ENCODE peak calls at places on chromosomes 1 and 21, in eight cellular contexts. Z, L, G, Q, I, O, K and A are unnamed samples.

GRCh38 chr1:15243275-15244043 is 3.6 kb upstream of the FHAD1 start:
- DNase-seq in Z (no peak), L (peak; percentile 43), G (no peak), Q (no peak), I (no peak), O (no peak), K (no peak), A (no peak)

GRCh38 chr1:230104395-230105244 is 37.6 kb downstream of the GALNT2 start:
- DNase-seq in Z (peak; percentile 58), L (no peak), G (peak; percentile 41), Q (peak; percentile 57), I (peak; percentile 98), O (peak; percentile 37), K (peak; percentile 93), A (peak; percentile 53)

GRCh38 chr1:212683357-212683722 is 16.3 kb downstream of the BATF3 start:
- DNase-seq in Z (no peak), L (no peak), G (peak; percentile 78), Q (no peak), I (peak; percentile 48), O (peak; percentile 45), K (no peak), A (no peak)

GRCh38 chr1:13749543-13750307 is 49.7 kb downstream of the PRDM2 start:
- DNase-seq in Z (peak; percentile 40), L (peak; percentile 80), G (no peak), Q (no peak), I (peak; percentile 65), O (peak; percentile 62), K (peak; percentile 54), A (peak; percentile 76)

GRCh38 chr1:119331915-119332314 is 36.7 kb upstream of the HAO2 start:
- DNase-seq in Z (peak; percentile 92), L (no peak), G (no peak), Q (no peak), I (no peak), O (no peak), K (no peak), A (no peak)

GRCh38 chr1:152151646-152152045 is 7.4 kb downstream of the RPTN start:
- DNase-seq in Z (no peak), L (no peak), G (no peak), Q (no peak), I (no peak), O (no peak), K (no peak), A (no peak)

GRCh38 chr1:174217787-174218574 is 58.7 kb downstream of the RABGAP1L start:
- DNase-seq in Z (no peak), L (no peak), G (no peak), Q (no peak), I (no peak), O (peak; percentile 87), K (peak; percentile 62), A (peak; percentile 52)

GRCh38 chr21:27189870-27190269 is 223.0 kb upstream of the ADAMTS5 start:
- DNase-seq in Z (no peak), L (no peak), G (no peak), Q (no peak), I (no peak), O (no peak), K (no peak), A (no peak)